ENCODE peak calls at places on chromosomes 13 and 19, in four cellular contexts. W is AG20443, O is posterior cingulate gyrus, F is T-helper 2 cell. A is an unnamed sample.

GRCh38 chr13:44068169-44068568 is 188.5 kb downstream of the LACC1 start:
- DNase-seq in F (no peak), O (no peak), W (peak; percentile 11), A (peak; percentile 62)

GRCh38 chr19:5678071-5678682 is 2.1 kb downstream of the MICOS13 start:
- DNase-seq in W (no peak), F (no peak), O (peak; percentile 67), A (no peak)

GRCh38 chr13:106357198-106357597 is 178.3 kb downstream of the EFNB2 start:
- DNase-seq in F (no peak), W (peak; percentile 45), O (no peak), A (peak; percentile 76)

GRCh38 chr19:54429176-54429495 is 13.9 kb downstream of the TTYH1 start:
- DNase-seq in W (no peak), O (peak; percentile 42), F (no peak), A (peak; percentile 87)

GRCh38 chr19:41223431-41224234 is 4.6 kb downstream of the AXL start:
- DNase-seq in O (no peak), W (peak; percentile 85), F (no peak), A (peak; percentile 97)

GRCh38 chr19:51139299-51140018 is 2.6 kb upstream of the SIGLEC7 start:
- DNase-seq in F (no peak), W (no peak), O (peak; percentile 30), A (no peak)

GRCh38 chr19:7870571-7871279 is 3.5 kb downstream of the PRR36 start:
- DNase-seq in O (peak; percentile 94), W (no peak), F (no peak), A (peak; percentile 83)

GRCh38 chr13:73365240-73365639 is 306.4 kb downstream of the KLF5 start:
- DNase-seq in O (no peak), W (no peak), F (no peak), A (no peak)

GRCh38 chr19:932647-933552 is 7.1 kb downstream of the ARID3A start:
- DNase-seq in F (no peak), W (peak; percentile 96), O (no peak), A (peak; percentile 100)

A was measured in osteoblast.